ENCODE peak calls at places on chromosomes 11 and 22, in seven cellular contexts. I is activated CD4-positive, alpha-beta T cell treated with anti-CD3 and anti-CD28 coated beads for 24 hours; A is lower lobe of right lung; Q is iPS-NIHi11; E is HS-5; S is stimulated activated CD4-positive, alpha-beta T cell treated with anti-CD3 and anti-CD28 coated beads, Interleukin-1b, Interleukin-23, amount 100 ng/mL, for 4 hours; O is GM23248. R is an unnamed sample.

GRCh38 chr11:27392715-27393114 is 29.7 kb upstream of the CCDC34 start:
- DNase-seq in I (no peak), A (no peak), Q (no peak), E (peak; percentile 46), S (no peak), O (peak; percentile 67), R (no peak)

GRCh38 chr11:67673358-67673757 is 1.1 kb downstream of the ALDH3B2 start:
- DNase-seq in I (no peak), A (no peak), Q (no peak), E (no peak), S (no peak), O (no peak), R (no peak)

GRCh38 chr22:42673898-42674390 is 24.8 kb upstream of the CYB5R3 start:
- DNase-seq in I (no peak), A (no peak), Q (peak; percentile 64), E (no peak), S (no peak), O (peak; percentile 18), R (peak; percentile 65)

GRCh38 chr11:101446726-101447125 is 137.1 kb downstream of the TRPC6 start:
- DNase-seq in I (no peak), A (no peak), Q (no peak), E (no peak), S (no peak), O (peak; percentile 56), R (no peak)

GRCh38 chr11:17012712-17013547 is 1.3 kb downstream of the PLEKHA7 start:
- DNase-seq in I (no peak), A (peak; percentile 56), Q (peak; percentile 51), E (peak; percentile 41), S (no peak), O (peak; percentile 21), R (peak; percentile 85)

GRCh38 chr11:57474017-57474750 is 13.9 kb downstream of the RTN4RL2 start:
- DNase-seq in I (no peak), A (no peak), Q (no peak), E (no peak), S (no peak), O (peak; percentile 32), R (peak; percentile 69)

GRCh38 chr11:92596596-92597317 is 372.1 kb downstream of the FAT3 start:
- DNase-seq in I (no peak), A (no peak), Q (no peak), E (peak; percentile 15), S (no peak), O (peak; percentile 36), R (no peak)

GRCh38 chr11:3954448-3955298 is 99.2 kb downstream of the STIM1 start:
- DNase-seq in I (no peak), A (no peak), Q (no peak), E (peak; percentile 23), S (no peak), O (peak; percentile 51), R (no peak)

GRCh38 chr11:93034031-93034430 is 64.6 kb downstream of the MTNR1B start:
- DNase-seq in I (no peak), A (no peak), Q (no peak), E (no peak), S (no peak), O (no peak), R (no peak)

R was measured in H7.